ENCODE peak calls at places on chromosomes 1 and 21, in six cellular contexts. X is IMR-90, K is neuronal stem cell, Y is mesenchymal stem cell, T is H1, C is H9. S is an unnamed sample.

GRCh38 chr1:223739366-223740057 is 27.2 kb downstream of the CAPN2 start:
- DNase-seq in T (no peak), K (no peak), X (no peak), C (no peak), Y (peak; percentile 43), S (peak; percentile 82)

GRCh38 chr1:44950892-44951291 is 35.5 kb downstream of the EIF2B3 start:
- DNase-seq in C (no peak), K (no peak), Y (no peak), X (no peak), T (no peak), S (peak; percentile 52)

GRCh38 chr1:30748098-30748698 is 9.4 kb downstream of the LAPTM5 start:
- DNase-seq in T (no peak), Y (no peak), X (no peak), K (no peak), C (no peak), S (no peak)

GRCh38 chr1:218473527-218473926 is 128.4 kb downstream of the TGFB2 start:
- DNase-seq in K (no peak), T (no peak), Y (peak; percentile 68), X (peak; percentile 73), C (no peak), S (peak; percentile 53)

GRCh38 chr1:83998599-83999315 is at the start of gene TTLL7:
- DNase-seq in X (peak; percentile 53), C (peak; percentile 86), Y (peak; percentile 83), K (peak; percentile 85), T (peak; percentile 92), S (peak; percentile 27)

GRCh38 chr1:115275216-115275615 is 62.8 kb downstream of the NGF start:
- DNase-seq in T (no peak), C (no peak), K (no peak), Y (peak; percentile 11), X (peak; percentile 30), S (no peak)

GRCh38 chr1:213750231-213751063 is 237.3 kb upstream of the PROX1 start:
- DNase-seq in Y (no peak), K (no peak), T (no peak), C (no peak), X (no peak), S (no peak)

GRCh38 chr1:154998201-154998780 is 4.3 kb upstream of the ZBTB7B start:
- DNase-seq in Y (no peak), T (no peak), K (no peak), C (peak; percentile 30), X (no peak), S (no peak)

GRCh38 chr1:19563336-19564097 is 78.2 kb upstream of the CAPZB start:
- DNase-seq in C (no peak), K (no peak), X (peak; percentile 41), Y (no peak), T (no peak), S (no peak)

GRCh38 chr1:119655160-119655559 is 7.1 kb upstream of the ZNF697 start:
- DNase-seq in T (no peak), Y (peak; percentile 30), X (peak; percentile 28), C (no peak), K (no peak), S (no peak)

GRCh38 chr1:202632241-202632640 is 78.0 kb downstream of the SYT2 start:
- DNase-seq in C (no peak), T (no peak), K (no peak), Y (no peak), X (no peak), S (no peak)

GRCh38 chr1:21575351-21575942 is 66.2 kb downstream of the ALPL start:
- DNase-seq in T (no peak), X (no peak), Y (no peak), C (no peak), K (no peak), S (no peak)

GRCh38 chr1:216686860-216687545 is 36.2 kb downstream of the ESRRG start:
- DNase-seq in Y (peak; percentile 77), K (peak; percentile 23), C (peak; percentile 41), X (peak; percentile 37), T (no peak), S (no peak)

GRCh38 chr1:219732814-219733491 is 120.0 kb upstream of the ZC3H11B start:
- DNase-seq in Y (no peak), C (no peak), K (no peak), X (no peak), T (no peak), S (no peak)

GRCh38 chr1:119047040-119047438 is 58.9 kb upstream of the TBX15 start:
- DNase-seq in Y (peak; percentile 33), C (no peak), T (no peak), X (peak; percentile 35), K (no peak), S (peak; percentile 17)

GRCh38 chr1:55209247-55209646 is 5.9 kb downstream of the USP24 start:
- DNase-seq in T (no peak), C (no peak), X (no peak), Y (peak; percentile 28), K (no peak), S (no peak)

GRCh38 chr1:85396194-85396593 is 68.8 kb downstream of the DDAH1 start:
- DNase-seq in X (no peak), Y (no peak), K (no peak), T (no peak), C (no peak), S (no peak)

GRCh38 chr1:199282910-199283309 is 644.1 kb downstream of the PTPRC start:
- DNase-seq in T (no peak), X (peak; percentile 67), Y (peak; percentile 50), K (no peak), C (no peak), S (no peak)

GRCh38 chr1:156618853-156619581 is at the start of gene HAPLN2:
- DNase-seq in T (peak; percentile 84), Y (no peak), X (no peak), K (no peak), C (peak; percentile 80), S (no peak)
- H2AFZ ChIP-seq in T (no peak within 1 kb of the TSS), Y (no peak within 1 kb of the TSS), X (no peak within 1 kb of the TSS), K (no peak within 1 kb of the TSS), C (no peak within 1 kb of the TSS), S (no peak within 1 kb of the TSS)

GRCh38 chr21:42992943-42993712 is 18.8 kb downstream of the PKNOX1 start:
- DNase-seq in Y (peak; percentile 53), K (no peak), X (peak; percentile 57), C (no peak), T (no peak), S (peak; percentile 28)
- H2AK5ac ChIP-seq in Y (peak overlapping the region; percentile 63), K (no peak overlapping the region), X (peak overlapping the region; percentile 98), C (no peak overlapping the region), T (peak overlapping the region; percentile 29), S (peak overlapping the region; percentile 16)

GRCh38 chr1:193418745-193419058 is 232.3 kb upstream of the B3GALT2 start:
- DNase-seq in Y (no peak), X (no peak), T (no peak), C (no peak), K (no peak), S (no peak)
- H2AFZ ChIP-seq in Y (no peak overlapping the region), X (no peak overlapping the region), T (no peak overlapping the region), C (no peak overlapping the region), K (no peak overlapping the region), S (no peak overlapping the region)

GRCh38 chr1:112256413-112256812 is 139.6 kb upstream of the CTTNBP2NL start:
- DNase-seq in X (no peak), T (no peak), Y (no peak), C (no peak), K (no peak), S (no peak)
- H2AK5ac ChIP-seq in X (no peak overlapping the region), T (no peak overlapping the region), Y (no peak overlapping the region), C (no peak overlapping the region), K (no peak overlapping the region), S (no peak overlapping the region)

DNA sequence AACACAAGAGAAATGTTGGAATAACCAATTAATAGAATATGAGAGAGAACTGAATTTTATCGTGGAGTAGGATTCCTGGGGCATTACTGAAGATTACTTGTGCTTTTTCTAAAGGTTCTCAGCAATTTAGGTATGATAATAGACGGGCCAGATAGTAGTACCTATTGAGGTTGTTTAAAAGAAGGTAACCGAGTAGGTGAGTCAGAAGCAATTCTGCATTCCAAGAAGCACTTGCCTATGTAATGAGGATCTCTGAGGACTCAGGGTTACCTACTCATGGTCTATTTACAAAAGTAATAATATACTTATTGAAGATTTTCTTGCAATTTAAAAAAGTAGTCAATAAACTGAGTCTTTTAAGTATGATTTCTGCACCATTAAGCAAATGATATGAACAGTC is 1469.8 kb downstream of the BRINP3 start:
- DNase-seq in Y (no peak), X (no peak), K (no peak), T (no peak), C (no peak), S (peak; percentile 18)
- H2AFZ ChIP-seq in Y (no peak overlapping the region), X (no peak overlapping the region), K (no peak overlapping the region), T (no peak overlapping the region), C (no peak overlapping the region), S (no peak overlapping the region)

GRCh38 chr1:13766906-13767564 is 67.0 kb downstream of the PRDM2 start:
- DNase-seq in T (no peak), Y (no peak), C (no peak), X (peak; percentile 86), K (no peak), S (no peak)

GRCh38 chr1:13764533-13764932 is 64.5 kb downstream of the PRDM2 start:
- DNase-seq in X (peak; percentile 56), C (no peak), Y (peak; percentile 22), K (peak; percentile 39), T (no peak), S (no peak)

GRCh38 chr1:13763991-13764390 is 64.0 kb downstream of the PRDM2 start:
- DNase-seq in Y (no peak), K (no peak), C (no peak), X (no peak), T (no peak), S (no peak)

GRCh38 chr1:13763264-13763663 is 63.3 kb downstream of the PRDM2 start:
- DNase-seq in Y (no peak), C (no peak), K (no peak), T (no peak), X (no peak), S (no peak)

DNA sequence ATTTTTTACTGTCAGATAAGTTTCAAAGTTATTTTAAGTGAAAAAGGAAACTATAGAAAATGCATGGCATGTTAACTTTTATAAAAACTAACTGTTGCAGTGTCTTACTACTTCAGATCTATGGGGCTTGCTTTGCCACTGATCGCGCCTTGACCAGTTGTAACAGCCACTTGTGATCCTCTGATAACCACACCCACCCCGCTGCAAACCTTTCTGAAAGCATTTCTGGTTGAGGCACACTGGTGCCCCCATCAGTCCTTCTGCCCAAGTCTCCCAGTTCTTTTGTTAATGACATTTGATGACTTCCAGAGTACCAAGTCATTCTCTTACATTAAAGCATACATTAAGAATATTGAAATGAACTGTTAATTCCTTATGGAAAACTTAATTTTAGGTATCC is 64.9 kb downstream of the PRDM2 start:
- DNase-seq in T (no peak), Y (peak; percentile 34), K (no peak), X (no peak), C (peak; percentile 61), S (no peak)
- H2AK5ac ChIP-seq in T (no peak overlapping the region), Y (peak overlapping the region; percentile 66), K (no peak overlapping the region), X (no peak overlapping the region), C (no peak overlapping the region), S (no peak overlapping the region)

S was measured in trophoblast cell.